ENCODE peak calls at places on chromosomes 11 and 22, in ten cellular contexts. One of them, this sample, is unnamed.

GRCh38 chr11:28559497-28559896 is 451.3 kb downstream of the METTL15 start:
- DNase-seq in PC-3: no peak
- DNase-seq in uterus: no peak
- DNase-seq in naive thymus-derived CD4-positive, alpha-beta T cell: no peak
- DNase-seq in hepatocyte: no peak
- DNase-seq in esophagus squamous epithelium: no peak
- DNase-seq in H9: no peak
- DNase-seq in Peyer's patch: no peak
- DNase-seq in spleen: no peak
- DNase-seq in neuronal stem cell: peak; percentile 5
- DNase-seq in this sample: no peak

GRCh38 chr11:47004595-47005033 is 68.1 kb downstream of the CSTPP1 start:
- DNase-seq in uterus: peak; percentile 91
- DNase-seq in H9: no peak
- DNase-seq in spleen: no peak
- DNase-seq in naive thymus-derived CD4-positive, alpha-beta T cell: no peak
- DNase-seq in neuronal stem cell: no peak
- DNase-seq in esophagus squamous epithelium: no peak
- DNase-seq in hepatocyte: peak; percentile 91
- DNase-seq in Peyer's patch: peak; percentile 50
- DNase-seq in PC-3: peak; percentile 15
- DNase-seq in this sample: peak; percentile 73

GRCh38 chr11:64998141-64998540 is 1.4 kb upstream of the BATF2 start:
- DNase-seq in uterus: no peak
- DNase-seq in H9: no peak
- DNase-seq in esophagus squamous epithelium: no peak
- DNase-seq in hepatocyte: no peak
- DNase-seq in Peyer's patch: no peak
- DNase-seq in neuronal stem cell: no peak
- DNase-seq in spleen: no peak
- DNase-seq in naive thymus-derived CD4-positive, alpha-beta T cell: no peak
- DNase-seq in PC-3: peak; percentile 31
- DNase-seq in this sample: peak; percentile 43

GRCh38 chr11:69007978-69008381 is 5.1 kb downstream of the MRGPRF start:
- DNase-seq in hepatocyte: peak; percentile 57
- DNase-seq in spleen: peak; percentile 43
- DNase-seq in Peyer's patch: peak; percentile 50
- DNase-seq in PC-3: no peak
- DNase-seq in H9: peak; percentile 23
- DNase-seq in neuronal stem cell: no peak
- DNase-seq in naive thymus-derived CD4-positive, alpha-beta T cell: no peak
- DNase-seq in uterus: peak; percentile 32
- DNase-seq in esophagus squamous epithelium: no peak
- DNase-seq in this sample: no peak

GRCh38 chr22:25187469-25187868 is 12.2 kb upstream of the CRYBB3 start:
- DNase-seq in H9: no peak
- DNase-seq in naive thymus-derived CD4-positive, alpha-beta T cell: no peak
- DNase-seq in Peyer's patch: no peak
- DNase-seq in neuronal stem cell: no peak
- DNase-seq in esophagus squamous epithelium: no peak
- DNase-seq in hepatocyte: no peak
- DNase-seq in spleen: no peak
- DNase-seq in PC-3: no peak
- DNase-seq in uterus: no peak
- DNase-seq in this sample: no peak

GRCh38 chr11:65298131-65298535 is 16.5 kb upstream of the CDC42EP2 start:
- DNase-seq in neuronal stem cell: no peak
- DNase-seq in hepatocyte: no peak
- DNase-seq in esophagus squamous epithelium: no peak
- DNase-seq in H9: no peak
- DNase-seq in uterus: peak; percentile 86
- DNase-seq in naive thymus-derived CD4-positive, alpha-beta T cell: no peak
- DNase-seq in PC-3: no peak
- DNase-seq in Peyer's patch: no peak
- DNase-seq in spleen: peak; percentile 86
- DNase-seq in this sample: peak; percentile 61

GRCh38 chr11:105144887-105145286 is 5.3 kb upstream of the CARD18 start:
- DNase-seq in PC-3: peak; percentile 91
- DNase-seq in Peyer's patch: no peak
- DNase-seq in naive thymus-derived CD4-positive, alpha-beta T cell: no peak
- DNase-seq in esophagus squamous epithelium: no peak
- DNase-seq in hepatocyte: no peak
- DNase-seq in uterus: no peak
- DNase-seq in neuronal stem cell: no peak
- DNase-seq in spleen: no peak
- DNase-seq in H9: no peak
- DNase-seq in this sample: no peak

GRCh38 chr11:91846002-91846401 is 378.6 kb upstream of the FAT3 start:
- DNase-seq in Peyer's patch: no peak
- DNase-seq in H9: no peak
- DNase-seq in naive thymus-derived CD4-positive, alpha-beta T cell: no peak
- DNase-seq in neuronal stem cell: no peak
- DNase-seq in PC-3: peak; percentile 12
- DNase-seq in hepatocyte: no peak
- DNase-seq in spleen: no peak
- DNase-seq in esophagus squamous epithelium: no peak
- DNase-seq in uterus: no peak
- DNase-seq in this sample: no peak

GRCh38 chr22:37427128-37427710 is at the start of gene ELFN2:
- DNase-seq in H9: no peak
- DNase-seq in esophagus squamous epithelium: no peak
- DNase-seq in PC-3: peak; percentile 23
- DNase-seq in uterus: no peak
- DNase-seq in neuronal stem cell: no peak
- DNase-seq in spleen: no peak
- DNase-seq in naive thymus-derived CD4-positive, alpha-beta T cell: no peak
- DNase-seq in Peyer's patch: no peak
- DNase-seq in hepatocyte: peak; percentile 51
- DNase-seq in this sample: no peak

GRCh38 chr22:37425800-37426531 is 1.3 kb downstream of the ELFN2 start:
- DNase-seq in naive thymus-derived CD4-positive, alpha-beta T cell: no peak
- DNase-seq in uterus: no peak
- DNase-seq in Peyer's patch: no peak
- DNase-seq in esophagus squamous epithelium: no peak
- DNase-seq in neuronal stem cell: no peak
- DNase-seq in spleen: no peak
- DNase-seq in H9: peak; percentile 73
- DNase-seq in PC-3: no peak
- DNase-seq in hepatocyte: peak; percentile 60
- DNase-seq in this sample: no peak

GRCh38 chr22:37425369-37425768 is 1.9 kb downstream of the ELFN2 start:
- DNase-seq in naive thymus-derived CD4-positive, alpha-beta T cell: no peak
- DNase-seq in spleen: no peak
- DNase-seq in H9: no peak
- DNase-seq in uterus: no peak
- DNase-seq in Peyer's patch: no peak
- DNase-seq in neuronal stem cell: no peak
- DNase-seq in hepatocyte: no peak
- DNase-seq in PC-3: no peak
- DNase-seq in esophagus squamous epithelium: no peak
- DNase-seq in this sample: no peak

GRCh38 chr22:37427711-37428635 is 694 bp upstream of the ELFN2 start:
- DNase-seq in spleen: no peak
- DNase-seq in PC-3: no peak
- DNase-seq in H9: no peak
- DNase-seq in Peyer's patch: no peak
- DNase-seq in neuronal stem cell: no peak
- DNase-seq in naive thymus-derived CD4-positive, alpha-beta T cell: no peak
- DNase-seq in esophagus squamous epithelium: no peak
- DNase-seq in hepatocyte: no peak
- DNase-seq in uterus: no peak
- DNase-seq in this sample: no peak

DNA sequence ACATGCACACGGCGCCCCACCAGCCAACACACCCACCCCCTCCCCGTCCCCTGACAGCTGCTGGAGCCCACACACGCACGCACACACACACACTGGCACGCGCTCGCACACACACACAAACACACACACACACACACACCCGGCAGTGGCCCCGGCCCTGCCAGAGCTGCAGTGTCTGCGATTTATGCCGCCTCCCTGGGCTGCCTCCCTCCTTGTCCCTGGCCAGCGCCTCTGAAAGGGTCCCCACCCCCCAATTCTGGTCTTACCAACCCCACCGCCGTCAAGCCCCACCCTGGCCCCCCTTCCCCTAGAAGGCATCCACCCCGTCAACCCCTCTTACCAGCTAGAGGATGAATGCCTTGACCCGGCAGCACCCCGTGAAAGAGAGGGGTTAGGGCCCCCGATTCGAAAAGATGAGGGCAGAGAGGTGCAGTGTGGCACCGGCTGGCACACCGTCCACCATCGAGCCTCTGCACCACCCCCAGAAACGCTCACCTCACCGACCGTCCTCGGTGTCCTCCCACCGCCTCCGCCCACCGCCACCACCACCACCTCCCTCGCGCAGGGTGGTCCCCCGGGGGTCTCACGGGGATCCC is 649 bp downstream of the ELFN2 start:
- DNase-seq in PC-3: no peak
- DNase-seq in H9: no peak
- DNase-seq in naive thymus-derived CD4-positive, alpha-beta T cell: no peak
- DNase-seq in neuronal stem cell: no peak
- DNase-seq in hepatocyte: no peak
- DNase-seq in esophagus squamous epithelium: no peak
- DNase-seq in uterus: no peak
- DNase-seq in Peyer's patch: no peak
- DNase-seq in spleen: no peak
- DNase-seq in this sample: no peak
- H3K4me1 ChIP-seq in PC-3: peaks cover 41% of the 10 kb centered on the region
- H3K4me1 ChIP-seq in H9: no peaks in the 10 kb centered on the region
- H3K4me1 ChIP-seq in naive thymus-derived CD4-positive, alpha-beta T cell: peaks cover 5% of the 10 kb centered on the region
- H3K4me1 ChIP-seq in neuronal stem cell: peaks cover 7% of the 10 kb centered on the region
- H3K4me1 ChIP-seq in hepatocyte: peaks cover 11% of the 10 kb centered on the region
- H3K4me1 ChIP-seq in esophagus squamous epithelium: peaks cover 9% of the 10 kb centered on the region
- H3K4me1 ChIP-seq in uterus: no peaks in the 10 kb centered on the region
- H3K4me1 ChIP-seq in Peyer's patch: peaks cover 13% of the 10 kb centered on the region
- H3K4me1 ChIP-seq in spleen: peaks cover 13% of the 10 kb centered on the region
- H3K4me1 ChIP-seq in this sample: no peaks in the 10 kb centered on the region

DNA sequence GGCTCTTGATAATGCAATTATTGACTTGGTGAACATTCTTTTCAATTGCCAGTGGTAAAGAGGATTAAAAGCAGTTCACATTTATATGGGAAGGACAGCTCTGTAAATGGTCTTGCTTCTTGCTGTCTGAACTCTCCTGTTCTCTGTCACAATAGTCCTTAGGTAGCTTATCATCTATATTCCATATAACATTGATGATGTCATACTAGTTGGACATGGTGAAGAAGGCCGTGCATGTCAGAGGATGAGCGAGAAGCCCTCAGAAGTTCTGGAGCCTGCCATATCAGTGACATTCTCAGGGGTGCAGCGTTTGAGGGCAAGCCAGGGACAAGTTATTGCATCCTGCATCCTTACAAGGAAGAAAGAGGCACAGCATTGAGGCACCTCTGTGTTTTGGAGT is 2.6 kb upstream of the CHKB start:
- DNase-seq in PC-3: no peak
- DNase-seq in Peyer's patch: no peak
- DNase-seq in esophagus squamous epithelium: no peak
- DNase-seq in uterus: no peak
- DNase-seq in spleen: peak; percentile 37
- DNase-seq in hepatocyte: no peak
- DNase-seq in neuronal stem cell: no peak
- DNase-seq in H9: no peak
- DNase-seq in naive thymus-derived CD4-positive, alpha-beta T cell: no peak
- DNase-seq in this sample: no peak
- H3K4me1 ChIP-seq in PC-3: peaks cover 5% of the 10 kb centered on the region
- H3K4me1 ChIP-seq in Peyer's patch: peaks cover 6% of the 10 kb centered on the region
- H3K4me1 ChIP-seq in esophagus squamous epithelium: peaks cover 17% of the 10 kb centered on the region
- H3K4me1 ChIP-seq in uterus: peaks cover 4% of the 10 kb centered on the region
- H3K4me1 ChIP-seq in spleen: peaks cover 23% of the 10 kb centered on the region
- H3K4me1 ChIP-seq in hepatocyte: peaks cover 13% of the 10 kb centered on the region
- H3K4me1 ChIP-seq in neuronal stem cell: peaks cover 5% of the 10 kb centered on the region
- H3K4me1 ChIP-seq in H9: peaks cover 2% of the 10 kb centered on the region
- H3K4me1 ChIP-seq in naive thymus-derived CD4-positive, alpha-beta T cell: peaks cover 18% of the 10 kb centered on the region
- H3K4me1 ChIP-seq in this sample: peaks cover 9% of the 10 kb centered on the region

GRCh38 chr11:44286911-44287310 is 23.0 kb downstream of the ALX4 start:
- DNase-seq in H9: no peak
- DNase-seq in Peyer's patch: no peak
- DNase-seq in naive thymus-derived CD4-positive, alpha-beta T cell: no peak
- DNase-seq in PC-3: no peak
- DNase-seq in hepatocyte: no peak
- DNase-seq in spleen: no peak
- DNase-seq in esophagus squamous epithelium: no peak
- DNase-seq in uterus: no peak
- DNase-seq in neuronal stem cell: no peak
- DNase-seq in this sample: no peak

GRCh38 chr11:44290206-44290605 is 19.7 kb downstream of the ALX4 start:
- DNase-seq in hepatocyte: no peak
- DNase-seq in esophagus squamous epithelium: no peak
- DNase-seq in uterus: no peak
- DNase-seq in Peyer's patch: no peak
- DNase-seq in neuronal stem cell: no peak
- DNase-seq in H9: no peak
- DNase-seq in PC-3: no peak
- DNase-seq in naive thymus-derived CD4-positive, alpha-beta T cell: no peak
- DNase-seq in spleen: no peak
- DNase-seq in this sample: no peak

GRCh38 chr11:44286268-44286880 is 23.6 kb downstream of the ALX4 start:
- DNase-seq in hepatocyte: peak; percentile 69
- DNase-seq in PC-3: peak; percentile 70
- DNase-seq in esophagus squamous epithelium: no peak
- DNase-seq in spleen: peak; percentile 87
- DNase-seq in Peyer's patch: peak; percentile 72
- DNase-seq in neuronal stem cell: no peak
- DNase-seq in uterus: peak; percentile 39
- DNase-seq in H9: peak; percentile 87
- DNase-seq in naive thymus-derived CD4-positive, alpha-beta T cell: peak; percentile 33
- DNase-seq in this sample: peak; percentile 33

GRCh38 chr11:44285756-44286155 is 24.2 kb downstream of the ALX4 start:
- DNase-seq in esophagus squamous epithelium: no peak
- DNase-seq in Peyer's patch: no peak
- DNase-seq in uterus: no peak
- DNase-seq in PC-3: no peak
- DNase-seq in neuronal stem cell: no peak
- DNase-seq in H9: no peak
- DNase-seq in naive thymus-derived CD4-positive, alpha-beta T cell: no peak
- DNase-seq in spleen: no peak
- DNase-seq in hepatocyte: no peak
- DNase-seq in this sample: no peak

DNA sequence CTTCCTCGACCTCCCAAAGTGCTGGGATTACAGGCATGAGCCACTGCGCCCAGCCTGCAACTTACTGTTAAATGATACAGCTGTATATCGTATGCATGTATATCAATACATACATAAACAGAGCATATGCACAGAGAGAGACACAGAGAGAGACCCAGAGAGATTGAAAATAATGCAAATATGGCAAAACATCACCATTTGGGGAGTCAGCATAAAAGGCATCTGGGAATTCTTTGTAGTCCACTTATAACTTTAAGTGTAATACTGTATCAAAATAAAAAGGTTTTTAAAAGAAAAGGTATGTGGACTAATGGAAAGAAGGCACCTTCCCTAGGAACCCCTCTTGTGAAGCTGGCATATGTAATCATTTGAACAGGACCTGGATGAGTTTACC is 21.8 kb downstream of the ALX4 start:
- DNase-seq in spleen: no peak
- DNase-seq in hepatocyte: no peak
- DNase-seq in PC-3: no peak
- DNase-seq in uterus: no peak
- DNase-seq in naive thymus-derived CD4-positive, alpha-beta T cell: no peak
- DNase-seq in Peyer's patch: no peak
- DNase-seq in H9: no peak
- DNase-seq in neuronal stem cell: no peak
- DNase-seq in esophagus squamous epithelium: no peak
- DNase-seq in this sample: no peak
- H3K4me1 ChIP-seq in spleen: no peaks in the 10 kb centered on the region
- H3K4me1 ChIP-seq in hepatocyte: no peaks in the 10 kb centered on the region
- H3K4me1 ChIP-seq in PC-3: no peaks in the 10 kb centered on the region
- H3K4me1 ChIP-seq in uterus: no peaks in the 10 kb centered on the region
- H3K4me1 ChIP-seq in naive thymus-derived CD4-positive, alpha-beta T cell: no peaks in the 10 kb centered on the region
- H3K4me1 ChIP-seq in Peyer's patch: no peaks in the 10 kb centered on the region
- H3K4me1 ChIP-seq in H9: no peaks in the 10 kb centered on the region
- H3K4me1 ChIP-seq in neuronal stem cell: peaks cover 5% of the 10 kb centered on the region
- H3K4me1 ChIP-seq in esophagus squamous epithelium: no peaks in the 10 kb centered on the region
- H3K4me1 ChIP-seq in this sample: no peaks in the 10 kb centered on the region

GRCh38 chr11:71385091-71385490 is 63.1 kb downstream of the DHCR7 start:
- DNase-seq in naive thymus-derived CD4-positive, alpha-beta T cell: no peak
- DNase-seq in neuronal stem cell: no peak
- DNase-seq in uterus: no peak
- DNase-seq in PC-3: no peak
- DNase-seq in hepatocyte: no peak
- DNase-seq in spleen: no peak
- DNase-seq in esophagus squamous epithelium: no peak
- DNase-seq in Peyer's patch: no peak
- DNase-seq in H9: no peak
- DNase-seq in this sample: no peak
- H3K4me1 ChIP-seq in naive thymus-derived CD4-positive, alpha-beta T cell: no peaks in the 10 kb centered on the region
- H3K4me1 ChIP-seq in neuronal stem cell: no peaks in the 10 kb centered on the region
- H3K4me1 ChIP-seq in uterus: no peaks in the 10 kb centered on the region
- H3K4me1 ChIP-seq in PC-3: no peaks in the 10 kb centered on the region
- H3K4me1 ChIP-seq in hepatocyte: no peaks in the 10 kb centered on the region
- H3K4me1 ChIP-seq in spleen: peaks cover 26% of the 10 kb centered on the region
- H3K4me1 ChIP-seq in esophagus squamous epithelium: no peaks in the 10 kb centered on the region
- H3K4me1 ChIP-seq in Peyer's patch: no peaks in the 10 kb centered on the region
- H3K4me1 ChIP-seq in H9: no peaks in the 10 kb centered on the region
- H3K4me1 ChIP-seq in this sample: no peaks in the 10 kb centered on the region

This sample was measured in colonic mucosa.